ENCODE peak calls at places on chromosomes 6 and 20, in nine cellular contexts. N is Calu3; K is OCI-LY7; X is brain microvascular endothelial cell; F is PC-3; E is AG04449; S is lower leg skin; B is progenitor cell of endocrine pancreas; W is CD8-positive, alpha-beta T cell. O is an unnamed sample.

GRCh38 chr6:15365273-15365687 is 119.4 kb downstream of the JARID2 start:
- DNase-seq in N (peak; percentile 46), K (no peak), X (peak; percentile 97), F (peak; percentile 71), E (peak; percentile 71), S (peak; percentile 93), B (no peak), W (peak; percentile 13), O (peak; percentile 89)

GRCh38 chr20:34993941-34994508 is 38.4 kb downstream of the MYH7B start:
- DNase-seq in N (no peak), K (no peak), X (no peak), F (no peak), E (no peak), S (no peak), B (no peak), W (no peak), O (no peak)

GRCh38 chr6:7910298-7910653 is 312 bp downstream of the TXNDC5 start:
- DNase-seq in N (no peak), K (no peak), X (peak; percentile 11), F (peak; percentile 9), E (no peak), S (no peak), B (no peak), W (no peak), O (no peak)

GRCh38 chr6:166463363-166464067 is 80.8 kb upstream of the MPC1 start:
- DNase-seq in N (no peak), K (no peak), X (no peak), F (no peak), E (no peak), S (peak; percentile 76), B (no peak), W (no peak), O (no peak)

GRCh38 chr6:127173541-127173940 is 55.1 kb downstream of the RSPO3 start:
- DNase-seq in N (no peak), K (no peak), X (no peak), F (no peak), E (no peak), S (no peak), B (no peak), W (no peak), O (no peak)

GRCh38 chr6:33143113-33143760 is 49.0 kb downstream of the COL11A2 start:
- DNase-seq in N (no peak), K (no peak), X (no peak), F (no peak), E (no peak), S (no peak), B (no peak), W (no peak), O (no peak)

GRCh38 chr6:36131517-36132220 is 1.4 kb downstream of the MAPK13 start:
- DNase-seq in N (peak; percentile 62), K (peak; percentile 62), X (peak; percentile 77), F (peak; percentile 51), E (no peak), S (peak; percentile 87), B (no peak), W (no peak), O (no peak)

GRCh38 chr6:134474980-134475379 is 157.1 kb upstream of the SGK1 start:
- DNase-seq in N (no peak), K (no peak), X (no peak), F (no peak), E (no peak), S (no peak), B (no peak), W (no peak), O (no peak)

GRCh38 chr20:58610071-58610800 is 40.8 kb upstream of the STX16 start:
- DNase-seq in N (no peak), K (no peak), X (no peak), F (no peak), E (no peak), S (no peak), B (no peak), W (no peak), O (no peak)

GRCh38 chr20:46027245-46027853 is 1.7 kb upstream of the SLC12A5 start:
- DNase-seq in N (peak; percentile 73), K (peak; percentile 49), X (peak; percentile 52), F (peak; percentile 76), E (no peak), S (no peak), B (peak; percentile 44), W (no peak), O (no peak)

DNA sequence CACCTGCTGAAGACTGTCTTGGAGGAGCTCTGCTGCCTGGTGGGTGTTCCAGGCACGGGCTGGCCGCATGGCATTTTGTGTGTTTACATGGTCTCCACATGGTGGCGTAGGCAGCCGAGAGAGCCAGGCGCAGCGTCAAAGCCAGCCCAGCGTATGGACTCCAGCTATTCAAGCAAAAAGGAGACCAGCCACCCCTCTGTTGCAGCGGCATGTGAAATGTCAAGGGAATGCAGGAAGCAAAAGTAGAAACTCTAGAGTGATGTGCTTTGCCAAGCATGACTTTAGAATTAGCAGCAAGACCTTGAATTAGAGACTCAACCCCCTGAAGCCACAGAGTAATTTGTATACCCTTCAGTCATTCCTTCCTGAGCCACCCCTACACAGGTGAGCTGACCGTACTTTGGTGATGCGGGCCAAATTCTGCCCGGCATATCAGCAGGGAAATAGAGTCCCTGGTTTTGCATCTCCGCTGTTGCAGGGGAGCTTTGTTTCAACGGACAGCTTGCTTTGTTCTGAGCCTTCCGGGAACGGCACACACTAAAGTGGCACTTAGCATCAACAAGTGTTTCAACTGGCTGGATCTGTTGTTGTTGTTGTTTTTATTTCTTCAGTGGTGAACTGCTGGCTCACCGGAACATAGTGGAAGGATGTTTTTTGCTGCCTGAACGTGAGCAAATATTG is 48.5 kb downstream of the FNDC1 start:
- DNase-seq in N (peak; percentile 33), K (peak; percentile 93), X (peak; percentile 36), F (peak; percentile 33), E (no peak), S (no peak), B (no peak), W (no peak), O (no peak)
- TF ChIP-seq CTCF in N (no peak), K (peak; percentile 90), X (peak; percentile 70), F (peak; percentile 50), E (peak; percentile 59), S (no peak), B (peak; percentile 59), W (no peak), O (peak; percentile 45)

GRCh38 chr6:44002591-44003344 is 124.5 kb downstream of the MRPL14 start:
- DNase-seq in N (peak; percentile 97), K (peak; percentile 15), X (peak; percentile 32), F (no peak), E (no peak), S (no peak), B (peak; percentile 71), W (no peak), O (no peak)
- TF ChIP-seq CTCF in N (peak; percentile 10), K (no peak), X (peak; percentile 44), F (no peak), E (peak; percentile 41), S (no peak), B (peak; percentile 28), W (no peak), O (peak; percentile 45)

GRCh38 chr6:149648148-149649145 is at the start of gene KATNA1:
- DNase-seq in N (peak; percentile 89), K (peak; percentile 93), X (peak; percentile 47), F (peak; percentile 85), E (no peak), S (peak; percentile 96), B (peak; percentile 83), W (peak; percentile 65), O (peak; percentile 93)
- TF ChIP-seq CTCF in N (no peak), K (peak; percentile 21), X (no peak), F (no peak), E (no peak), S (no peak), B (peak; percentile 11), W (no peak), O (no peak)

GRCh38 chr6:160027076-160027475 is 58.2 kb downstream of the IGF2R start:
- DNase-seq in N (no peak), K (no peak), X (no peak), F (no peak), E (no peak), S (no peak), B (no peak), W (no peak), O (no peak)

GRCh38 chr6:160027931-160028330 is 59.0 kb downstream of the IGF2R start:
- DNase-seq in N (no peak), K (no peak), X (peak; percentile 47), F (no peak), E (peak; percentile 21), S (no peak), B (no peak), W (no peak), O (no peak)

GRCh38 chr6:160029525-160029924 is 60.6 kb downstream of the IGF2R start:
- DNase-seq in N (no peak), K (no peak), X (no peak), F (peak; percentile 36), E (no peak), S (no peak), B (no peak), W (no peak), O (no peak)

GRCh38 chr6:160030103-160030502 is 61.2 kb downstream of the IGF2R start:
- DNase-seq in N (no peak), K (no peak), X (peak; percentile 95), F (peak; percentile 91), E (peak; percentile 86), S (peak; percentile 94), B (no peak), W (no peak), O (no peak)

GRCh38 chr6:160028487-160029275 is 59.8 kb downstream of the IGF2R start:
- DNase-seq in N (no peak), K (peak; percentile 54), X (no peak), F (no peak), E (no peak), S (no peak), B (no peak), W (no peak), O (no peak)
- TF ChIP-seq CTCF in N (no peak), K (no peak), X (peak; percentile 36), F (no peak), E (no peak), S (no peak), B (no peak), W (no peak), O (no peak)

GRCh38 chr6:2917065-2917464 is 14.0 kb upstream of the SERPINB9 start:
- DNase-seq in N (no peak), K (no peak), X (no peak), F (no peak), E (no peak), S (peak; percentile 39), B (no peak), W (no peak), O (peak; percentile 25)
- TF ChIP-seq CTCF in N (no peak), K (peak; percentile 29), X (peak; percentile 17), F (no peak), E (no peak), S (no peak), B (peak; percentile 20), W (no peak), O (no peak)

O was measured in osteocyte.